ENCODE peak calls at places on chromosomes 1 and 21, in eight cellular contexts. D is WERI-Rb-1, H is hepatocyte, C is heart right ventricle, K is neural progenitor cell, F is IMR-90, G is BE2C, A is A549. M is an unnamed sample.

GRCh38 chr1:75996196-75996595 is 64.0 kb upstream of the ASB17 start:
- DNase-seq in D (no peak), H (no peak), C (no peak), K (no peak), F (peak; percentile 11), G (no peak), A (no peak), M (no peak)

GRCh38 chr1:203327684-203328457 is 22.6 kb downstream of the BTG2 start:
- DNase-seq in D (peak; percentile 97), H (peak; percentile 75), C (peak; percentile 63), K (peak; percentile 93), F (peak; percentile 53), G (peak; percentile 72), A (peak; percentile 78), M (no peak)

GRCh38 chr1:237732657-237733056 is 158.1 kb downstream of the ZP4 start:
- DNase-seq in D (no peak), H (no peak), C (no peak), K (no peak), F (no peak), G (peak; percentile 82), A (no peak), M (no peak)

GRCh38 chr1:85580046-85580411 is 532 bp upstream of the CCN1 start:
- DNase-seq in D (no peak), H (peak; percentile 57), C (no peak), K (no peak), F (peak; percentile 83), G (no peak), A (peak; percentile 57), M (peak; percentile 47)

GRCh38 chr1:223712856-223713494 is 636 bp downstream of the CAPN2 start:
- DNase-seq in D (peak; percentile 14), H (no peak), C (peak; percentile 58), K (peak; percentile 41), F (no peak), G (no peak), A (no peak), M (no peak)

GRCh38 chr1:43348809-43349593 is 9.8 kb upstream of the CDC20 start:
- DNase-seq in D (peak; percentile 93), H (peak; percentile 95), C (peak; percentile 87), K (peak; percentile 97), F (no peak), G (peak; percentile 84), A (peak; percentile 89), M (no peak)

GRCh38 chr1:62247391-62248168 is 52.9 kb downstream of the L1TD1 start:
- DNase-seq in D (no peak), H (no peak), C (no peak), K (peak; percentile 75), F (no peak), G (peak; percentile 76), A (no peak), M (no peak)

GRCh38 chr1:179380299-179380698 is 14.5 kb downstream of the AXDND1 start:
- DNase-seq in D (no peak), H (no peak), C (no peak), K (no peak), F (no peak), G (no peak), A (no peak), M (no peak)

GRCh38 chr1:147849097-147849873 is 53.3 kb upstream of the GJA8 start:
- DNase-seq in D (no peak), H (peak; percentile 17), C (no peak), K (no peak), F (peak; percentile 30), G (no peak), A (no peak), M (no peak)

GRCh38 chr1:39501666-39502065 is 10.2 kb downstream of the BMP8A start:
- DNase-seq in D (no peak), H (no peak), C (no peak), K (no peak), F (peak; percentile 68), G (no peak), A (no peak), M (peak; percentile 11)

GRCh38 chr1:221829327-221830011 is 87.6 kb upstream of the DUSP10 start:
- DNase-seq in D (no peak), H (no peak), C (no peak), K (no peak), F (peak; percentile 97), G (no peak), A (peak; percentile 54), M (peak; percentile 70)

GRCh38 chr1:224447251-224447650 is 12.7 kb upstream of the WDR26 start:
- DNase-seq in D (no peak), H (no peak), C (no peak), K (no peak), F (peak; percentile 69), G (no peak), A (no peak), M (no peak)

GRCh38 chr1:94522304-94522703 is 19.3 kb downstream of the F3 start:
- DNase-seq in D (peak; percentile 22), H (peak; percentile 73), C (no peak), K (peak; percentile 78), F (peak; percentile 72), G (peak; percentile 18), A (peak; percentile 41), M (no peak)

GRCh38 chr1:178541829-178542553 is 29.1 kb downstream of the TEX35 start:
- DNase-seq in D (peak; percentile 78), H (peak; percentile 83), C (peak; percentile 72), K (peak; percentile 53), F (no peak), G (peak; percentile 41), A (peak; percentile 41), M (no peak)

GRCh38 chr1:245790441-245790840 is 635.7 kb downstream of the KIF26B start:
- DNase-seq in D (no peak), H (no peak), C (no peak), K (no peak), F (peak; percentile 52), G (no peak), A (no peak), M (no peak)

GRCh38 chr21:41907496-41908258 is 28.5 kb upstream of the PRDM15 start:
- DNase-seq in D (no peak), H (no peak), C (no peak), K (no peak), F (no peak), G (no peak), A (no peak), M (no peak)

GRCh38 chr1:18484726-18485125 is 4.0 kb downstream of the KLHDC7A start:
- DNase-seq in D (no peak), H (no peak), C (no peak), K (no peak), F (no peak), G (no peak), A (no peak), M (no peak)

GRCh38 chr1:15451014-15451722 is 5.4 kb upstream of the CELA2A start:
- DNase-seq in D (no peak), H (no peak), C (no peak), K (no peak), F (no peak), G (no peak), A (no peak), M (no peak)

DNA sequence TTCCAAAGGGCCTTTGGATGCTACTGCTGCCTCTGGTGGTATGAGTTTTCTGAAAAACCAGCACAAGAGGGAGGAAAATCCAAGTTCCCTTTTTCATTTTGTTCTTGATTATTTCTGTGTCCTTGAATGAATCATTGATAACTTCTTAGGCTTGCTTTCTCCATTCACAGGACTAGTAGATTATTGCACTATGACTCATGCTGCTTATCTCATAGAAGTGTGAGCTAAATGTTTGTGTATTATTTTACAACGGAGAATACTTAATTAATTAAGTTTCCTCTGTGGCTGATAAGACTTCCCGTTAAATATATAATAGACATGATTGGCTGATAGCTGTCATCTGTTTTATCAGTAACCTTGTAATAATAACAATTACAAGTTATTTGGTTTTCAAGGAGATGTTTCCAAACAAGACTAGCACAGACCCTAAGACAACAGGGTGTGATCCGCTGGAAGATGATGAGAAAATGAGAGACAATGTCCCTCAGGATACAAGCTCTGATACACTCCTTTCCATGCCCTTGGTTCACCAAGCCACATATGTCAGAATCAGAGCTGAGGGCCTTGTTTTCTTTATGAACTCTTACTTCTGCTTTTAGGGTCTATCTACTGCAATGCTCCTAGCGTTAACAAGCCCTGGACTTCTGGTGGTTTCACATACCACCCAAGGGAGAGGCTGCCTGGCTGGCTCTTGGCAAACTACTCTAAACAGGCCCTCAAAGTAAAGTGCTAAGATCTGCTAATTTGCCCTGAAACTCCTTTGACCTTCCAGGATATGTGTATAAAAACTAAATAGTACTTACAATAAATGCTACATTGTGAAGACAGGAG is 1078.3 kb downstream of the TTLL7 start:
- DNase-seq in D (no peak), H (peak; percentile 8), C (no peak), K (no peak), F (no peak), G (no peak), A (no peak), M (no peak)
- H3K9me3 ChIP-seq in D (no peaks in the 10 kb centered on the region), H (no peaks in the 10 kb centered on the region), C (no peaks in the 10 kb centered on the region), K (no peaks in the 10 kb centered on the region), F (peaks cover 2% of the 10 kb centered on the region), G (no peaks in the 10 kb centered on the region), A (no peaks in the 10 kb centered on the region), M (no peaks in the 10 kb centered on the region)

DNA sequence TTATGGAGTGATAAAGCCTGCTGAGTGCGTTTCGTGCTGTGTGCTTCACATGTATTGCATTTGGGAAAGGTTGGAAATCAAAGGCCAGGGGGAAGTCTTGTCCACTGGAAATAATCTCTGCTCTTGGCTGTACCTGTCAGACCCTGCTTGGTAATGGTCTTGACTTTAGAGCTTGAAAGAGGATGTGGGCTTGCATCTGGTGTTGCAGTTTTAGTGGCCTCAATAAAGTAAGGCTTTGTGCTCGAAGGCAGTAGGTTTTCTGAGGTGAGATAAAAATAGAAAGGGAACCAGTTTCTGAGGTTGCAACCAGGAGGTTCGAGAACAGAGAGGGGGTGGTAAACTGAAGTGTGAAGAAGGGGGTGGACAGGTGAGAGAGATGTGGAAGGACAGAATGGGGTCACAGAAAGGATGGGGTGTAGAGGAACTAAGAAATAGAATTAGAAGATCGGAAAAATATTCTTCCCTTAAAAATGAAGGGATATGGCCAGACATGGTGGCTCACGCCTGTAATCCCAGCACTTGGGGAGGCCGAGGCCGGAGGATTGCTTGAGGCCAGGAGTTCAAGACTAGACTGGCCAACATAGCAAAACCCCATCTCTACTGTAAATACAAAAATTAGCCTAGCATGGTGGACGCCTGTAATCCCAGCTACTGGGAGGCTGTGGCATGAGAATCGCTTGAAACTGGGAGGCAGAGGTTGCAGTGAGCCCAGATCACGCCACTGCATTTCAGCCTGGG is 1.5 kb downstream of the S100PBP start:
- DNase-seq in D (no peak), H (no peak), C (no peak), K (no peak), F (no peak), G (no peak), A (no peak), M (no peak)
- TF ChIP-seq CTCF in D (no peak), H (no peak), C (no peak), K (no peak), F (no peak), G (no peak), A (no peak), M (no peak)

DNA sequence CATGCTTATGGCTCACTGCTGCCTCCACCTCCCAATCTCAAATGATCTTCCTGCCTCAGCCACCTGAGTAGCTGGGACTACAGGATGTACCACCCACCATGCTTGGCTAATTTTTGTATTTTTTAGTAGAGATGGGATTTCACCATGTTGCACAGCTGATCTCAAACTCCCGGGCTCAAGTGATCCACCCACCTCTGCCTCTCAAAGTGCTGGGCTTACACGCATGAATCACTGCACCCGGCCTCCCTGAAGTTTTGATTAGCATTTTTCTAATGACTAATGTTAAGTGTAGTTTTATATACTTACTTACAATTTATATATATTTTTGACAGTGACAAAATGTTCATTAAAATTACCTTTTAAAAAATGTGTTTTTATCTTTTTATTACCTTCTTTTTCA is 41.1 kb downstream of the ZNF678 start:
- DNase-seq in D (no peak), H (no peak), C (no peak), K (no peak), F (no peak), G (no peak), A (no peak), M (no peak)
- H3K9me3 ChIP-seq in D (no peaks in the 10 kb centered on the region), H (peaks cover 51% of the 10 kb centered on the region), C (no peaks in the 10 kb centered on the region), K (peaks cover 19% of the 10 kb centered on the region), F (peaks cover 8% of the 10 kb centered on the region), G (no peaks in the 10 kb centered on the region), A (peaks cover 55% of the 10 kb centered on the region), M (peaks cover 22% of the 10 kb centered on the region)

GRCh38 chr1:157043685-157044084 is 1.9 kb downstream of the ARHGEF11 start:
- DNase-seq in D (no peak), H (no peak), C (no peak), K (no peak), F (no peak), G (no peak), A (no peak), M (no peak)
- TF ChIP-seq CTCF in D (no peak), H (no peak), C (no peak), K (no peak), F (no peak), G (no peak), A (no peak), M (no peak)